ENCODE peak calls at places on chromosomes 1 and 21, in four cellular contexts. C is cardiac muscle cell, F is BE2C, T is mammary epithelial cell. M is an unnamed sample.

GRCh38 chr1:215082532-215083407 is at the start of gene KCNK2:
- DNase-seq in C (peak; percentile 22), F (peak; percentile 10), T (no peak), M (peak; percentile 19)

GRCh38 chr1:18855573-18855972 is 3.9 kb downstream of the TAS1R2 start:
- DNase-seq in C (no peak), F (no peak), T (no peak), M (no peak)

GRCh38 chr1:164774819-164775654 is 216.1 kb downstream of the PBX1 start:
- DNase-seq in C (no peak), F (peak; percentile 53), T (no peak), M (no peak)

GRCh38 chr1:157932082-157932481 is 61.4 kb upstream of the KIRREL1 start:
- DNase-seq in C (peak; percentile 53), F (no peak), T (peak; percentile 55), M (no peak)

GRCh38 chr1:54239603-54240002 is 39.6 kb downstream of the MRPL37 start:
- DNase-seq in C (no peak), F (no peak), T (no peak), M (no peak)

GRCh38 chr1:204266504-204267034 is 52.8 kb upstream of the GOLT1A start:
- DNase-seq in C (no peak), F (no peak), T (no peak), M (no peak)

GRCh38 chr1:113389356-113389952 is 861 bp upstream of the MAGI3 start:
- DNase-seq in C (no peak), F (no peak), T (no peak), M (no peak)

GRCh38 chr1:117142200-117142599 is 20.7 kb upstream of the TRIM45 start:
- DNase-seq in C (no peak), F (no peak), T (no peak), M (no peak)

GRCh38 chr1:12446593-12446992 is 171.4 kb downstream of the DHRS3 start:
- DNase-seq in C (no peak), F (no peak), T (no peak), M (no peak)

GRCh38 chr1:200224315-200224714 is 185.5 kb downstream of the ZNF281 start:
- DNase-seq in C (no peak), F (no peak), T (peak; percentile 78), M (no peak)

GRCh38 chr1:235067396-235068154 is 61.1 kb downstream of the TOMM20 start:
- DNase-seq in C (peak; percentile 99), F (peak; percentile 78), T (peak; percentile 100), M (no peak)

GRCh38 chr1:11516961-11517635 is 38.1 kb downstream of the DISP3 start:
- DNase-seq in C (no peak), F (no peak), T (no peak), M (no peak)

GRCh38 chr1:211352985-211353515 is 26.4 kb downstream of the TRAF5 start:
- DNase-seq in C (peak; percentile 21), F (peak; percentile 71), T (peak; percentile 29), M (peak; percentile 38)

GRCh38 chr21:45838636-45839035 is 142.9 kb upstream of the COL6A1 start:
- DNase-seq in C (peak; percentile 19), F (no peak), T (no peak), M (no peak)

GRCh38 chr1:185074307-185074706 is 28.9 kb downstream of the RNF2 start:
- DNase-seq in C (peak; percentile 18), F (no peak), T (peak; percentile 10), M (no peak)

GRCh38 chr1:180611016-180611930 is 20.5 kb upstream of the XPR1 start:
- DNase-seq in C (peak; percentile 34), F (no peak), T (peak; percentile 69), M (no peak)

GRCh38 chr21:34899302-34899701 is 149.8 kb downstream of the RUNX1 start:
- DNase-seq in C (no peak), F (no peak), T (no peak), M (no peak)

GRCh38 chr1:219432966-219433365 is 179.9 kb downstream of the ZC3H11B start:
- DNase-seq in C (peak; percentile 49), F (no peak), T (no peak), M (no peak)

GRCh38 chr1:43991476-43992231 is at the start of gene CCDC24:
- DNase-seq in C (peak; percentile 84), F (peak; percentile 69), T (peak; percentile 83), M (peak; percentile 58)

GRCh38 chr1:35885961-35886558 is 3.1 kb downstream of the AGO1 start:
- DNase-seq in C (peak; percentile 18), F (no peak), T (no peak), M (peak; percentile 41)

GRCh38 chr1:232011961-232012360 is 385.4 kb downstream of the DISC1 start:
- DNase-seq in C (no peak), F (no peak), T (no peak), M (no peak)

GRCh38 chr1:15684042-15684461 is at the start of gene PLEKHM2:
- DNase-seq in C (peak; percentile 52), F (peak; percentile 52), T (peak; percentile 19), M (peak; percentile 54)

GRCh38 chr1:169312084-169312954 is 55.3 kb downstream of the NME7 start:
- DNase-seq in C (peak; percentile 86), F (no peak), T (peak; percentile 96), M (no peak)

GRCh38 chr1:71049951-71050598 is 2.5 kb upstream of the PTGER3 start:
- DNase-seq in C (peak; percentile 84), F (peak; percentile 26), T (peak; percentile 49), M (peak; percentile 48)

GRCh38 chr1:175219774-175220173 is 27.2 kb upstream of the KIAA0040 start:
- DNase-seq in C (no peak), F (no peak), T (no peak), M (no peak)

GRCh38 chr1:89844236-89844807 is 23.5 kb downstream of the LRRC8D start:
- DNase-seq in C (no peak), F (peak; percentile 8), T (peak; percentile 37), M (no peak)

GRCh38 chr1:81478217-81478616 is 322.5 kb upstream of the ADGRL2 start:
- DNase-seq in C (peak; percentile 21), F (no peak), T (no peak), M (no peak)

GRCh38 chr1:93619507-93620168 is 62.0 kb downstream of the BCAR3 start:
- DNase-seq in C (no peak), F (no peak), T (no peak), M (no peak)
- TF ChIP-seq CTCF in C (no peak), F (peak; percentile 18), T (no peak), M (no peak)

GRCh38 chr1:153771841-153772593 is 3.2 kb upstream of the SLC27A3 start:
- DNase-seq in C (no peak), F (peak; percentile 78), T (no peak), M (peak; percentile 77)
- TF ChIP-seq CTCF in C (peak; percentile 53), F (peak; percentile 73), T (no peak), M (peak; percentile 69)

DNA sequence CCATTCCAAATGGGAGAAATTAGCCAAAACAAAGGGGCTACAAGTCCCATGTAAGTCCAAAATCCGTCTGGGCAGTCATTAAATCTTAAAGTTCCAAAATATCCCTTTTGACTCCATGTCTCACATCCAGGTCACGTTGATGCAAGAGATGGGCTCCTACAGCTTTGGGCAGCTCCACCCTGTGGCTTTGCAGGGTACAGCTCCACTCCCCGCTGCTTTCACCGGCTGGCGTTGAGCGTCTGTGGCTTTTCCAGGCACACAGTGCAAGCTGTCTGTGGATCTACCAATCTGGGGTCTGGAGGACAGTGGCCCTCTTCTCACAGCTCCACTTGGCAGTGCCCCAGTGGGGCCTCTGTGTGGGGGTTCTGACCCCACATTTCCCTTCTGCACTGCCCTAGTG is 130.2 kb downstream of the TPR start:
- DNase-seq in C (peak; percentile 43), F (peak; percentile 51), T (no peak), M (peak; percentile 11)
- TF ChIP-seq CTCF in C (peak; percentile 51), F (peak; percentile 72), T (no peak), M (no peak)

GRCh38 chr21:32843561-32843960 is 72.0 kb upstream of the PAXBP1 start:
- DNase-seq in C (no peak), F (no peak), T (no peak), M (no peak)

GRCh38 chr21:32844076-32844475 is 72.5 kb upstream of the PAXBP1 start:
- DNase-seq in C (no peak), F (no peak), T (no peak), M (no peak)

GRCh38 chr21:32844653-32845443 is 73.3 kb upstream of the PAXBP1 start:
- DNase-seq in C (peak; percentile 70), F (no peak), T (peak; percentile 60), M (no peak)
- TF ChIP-seq CTCF in C (peak; percentile 11), F (peak; percentile 5), T (no peak), M (no peak)

GRCh38 chr1:223711173-223711572 is 1.2 kb upstream of the CAPN2 start:
- DNase-seq in C (peak; percentile 53), F (no peak), T (peak; percentile 50), M (no peak)

GRCh38 chr1:223711838-223712183 is 528 bp upstream of the CAPN2 start:
- DNase-seq in C (no peak), F (no peak), T (no peak), M (no peak)

GRCh38 chr1:223712856-223713494 is 636 bp downstream of the CAPN2 start:
- DNase-seq in C (no peak), F (no peak), T (no peak), M (peak; percentile 24)

GRCh38 chr1:223713546-223714420 is 1.4 kb downstream of the CAPN2 start:
- DNase-seq in C (no peak), F (no peak), T (peak; percentile 68), M (no peak)

DNA sequence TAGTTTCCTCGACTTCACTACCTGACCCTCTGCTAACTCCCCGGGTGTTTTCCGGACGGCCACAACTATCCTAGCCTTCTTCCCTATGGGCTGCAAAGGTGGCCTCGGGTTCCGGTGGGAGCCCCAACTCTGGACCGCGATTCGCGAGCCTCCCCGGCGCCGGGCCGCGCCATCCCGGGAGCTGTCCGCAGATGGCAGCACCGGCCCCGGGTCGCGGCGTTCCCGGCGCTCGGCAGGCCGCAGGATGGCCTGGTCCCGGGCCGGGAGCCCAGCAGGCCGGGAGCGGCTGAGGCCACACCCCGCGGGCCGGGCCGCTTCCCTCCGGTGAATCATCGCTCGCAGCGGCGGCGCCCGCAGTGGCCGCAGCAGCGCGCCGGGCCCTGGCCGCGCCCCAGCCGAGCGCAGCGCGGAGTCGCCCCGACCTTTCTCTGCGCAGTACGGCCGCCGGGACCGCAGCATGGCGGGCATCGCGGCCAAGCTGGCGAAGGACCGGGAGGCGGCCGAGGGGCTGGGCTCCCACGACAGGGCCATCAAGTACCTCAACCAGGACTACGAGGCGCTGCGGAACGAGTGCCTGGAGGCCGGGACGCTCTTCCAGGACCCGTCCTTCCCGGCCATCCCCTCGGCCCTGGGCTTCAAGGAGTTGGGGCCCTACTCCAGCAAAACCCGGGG is at the start of gene CAPN2:
- DNase-seq in C (peak; percentile 93), F (peak; percentile 89), T (peak; percentile 88), M (peak; percentile 82)
- TF ChIP-seq CTCF in C (peak; percentile 58), F (peak; percentile 45), T (peak; percentile 31), M (peak; percentile 51)